ENCODE peak calls at places on chromosomes 13 and 19, in four cellular contexts. I is choroid plexus epithelial cell, O is K562, X is AG09309. N is an unnamed sample.

GRCh38 chr13:23631676-23632622 is 61.7 kb downstream of the TNFRSF19 start:
- DNase-seq in O (no peak), I (no peak), X (no peak), N (no peak)

GRCh38 chr19:46426506-46427162 is 2.1 kb downstream of the PNMA8C start:
- DNase-seq in I (peak; percentile 88), O (peak; percentile 78), X (no peak), N (no peak)

GRCh38 chr19:28332351-28332750 is 880.6 kb downstream of the UQCRFS1 start:
- DNase-seq in X (no peak), O (no peak), I (no peak), N (no peak)

GRCh38 chr19:56253737-56254136 is 18.8 kb upstream of the EDDM13 start:
- DNase-seq in O (peak; percentile 46), I (peak; percentile 82), X (peak; percentile 27), N (peak; percentile 36)

GRCh38 chr19:45897413-45897812 is 5.0 kb downstream of the MYPOP start:
- DNase-seq in I (no peak), O (no peak), X (no peak), N (no peak)

GRCh38 chr19:16381756-16382401 is 57.3 kb downstream of the KLF2 start:
- DNase-seq in X (peak; percentile 52), I (no peak), O (no peak), N (no peak)

GRCh38 chr19:39563408-39563807 is 23.4 kb upstream of the EID2 start:
- DNase-seq in I (peak; percentile 8), X (no peak), O (no peak), N (no peak)

GRCh38 chr13:49810464-49810824 is 18.0 kb upstream of the KPNA3 start:
- DNase-seq in I (no peak), O (no peak), X (no peak), N (no peak)

GRCh38 chr19:40610396-40611064 is 9.4 kb downstream of the LTBP4 start:
- DNase-seq in I (no peak), X (no peak), O (no peak), N (no peak)

GRCh38 chr19:51508059-51508733 is 6.6 kb upstream of the SIGLEC12 start:
- DNase-seq in O (peak; percentile 96), I (no peak), X (no peak), N (no peak)

GRCh38 chr19:55165952-55166529 is 372 bp downstream of the DNAAF3 start:
- DNase-seq in X (no peak), I (peak; percentile 84), O (peak; percentile 75), N (no peak)

GRCh38 chr19:10086032-10086903 is at the start of gene SHFL:
- DNase-seq in I (peak; percentile 72), O (peak; percentile 89), X (no peak), N (no peak)

GRCh38 chr13:91946498-91947070 is 548.2 kb downstream of the GPC5 start:
- DNase-seq in I (peak; percentile 62), X (no peak), O (peak; percentile 1), N (no peak)

GRCh38 chr13:46855664-46856063 is 41.2 kb downstream of the HTR2A start:
- DNase-seq in X (no peak), O (no peak), I (no peak), N (no peak)

GRCh38 chr19:688992-689391 is 6.3 kb downstream of the PRSS57 start:
- DNase-seq in I (no peak), X (no peak), O (no peak), N (no peak)

GRCh38 chr13:75175575-75175974 is 306.4 kb downstream of the TBC1D4 start:
- DNase-seq in O (no peak), X (no peak), I (peak; percentile 76), N (no peak)

GRCh38 chr13:109357751-109358150 is 428.6 kb downstream of the IRS2 start:
- DNase-seq in X (no peak), I (peak; percentile 80), O (no peak), N (no peak)

GRCh38 chr19:53808710-53809125 is 15.4 kb downstream of the NLRP12 start:
- DNase-seq in I (peak; percentile 71), O (no peak), X (no peak), N (no peak)

GRCh38 chr19:18475004-18475453 is 37.1 kb upstream of the ISYNA1 start:
- DNase-seq in O (no peak), I (no peak), X (no peak), N (no peak)

GRCh38 chr19:48608798-48609263 is 2.3 kb downstream of the SPACA4 start:
- DNase-seq in I (peak; percentile 52), O (peak; percentile 67), X (no peak), N (no peak)

GRCh38 chr19:8577247-8577646 is at the start of gene MYO1F:
- DNase-seq in O (peak; percentile 49), I (no peak), X (no peak), N (no peak)

GRCh38 chr13:109211616-109212015 is 574.8 kb downstream of the IRS2 start:
- DNase-seq in O (no peak), I (peak; percentile 21), X (no peak), N (no peak)

GRCh38 chr19:51292971-51293370 is 18.5 kb upstream of the IGLON5 start:
- DNase-seq in X (no peak), I (no peak), O (no peak), N (no peak)

GRCh38 chr13:74135306-74136088 is 1.3 kb upstream of the KLF12 start:
- DNase-seq in X (no peak), O (peak; percentile 38), I (peak; percentile 90), N (no peak)

GRCh38 chr13:113491418-113491883 is 940 bp upstream of the DCUN1D2 start:
- DNase-seq in I (peak; percentile 28), O (peak; percentile 61), X (no peak), N (no peak)

GRCh38 chr19:6020972-6021805 is 43.2 kb upstream of the RANBP3 start:
- DNase-seq in X (no peak), I (no peak), O (no peak), N (no peak)

GRCh38 chr13:110980921-110981320 is 66.1 kb upstream of the ANKRD10 start:
- DNase-seq in O (no peak), I (no peak), X (no peak), N (no peak)

GRCh38 chr13:99374994-99375805 is 68.0 kb upstream of the GPR183 start:
- DNase-seq in I (no peak), O (no peak), X (no peak), N (no peak)

GRCh38 chr19:48741222-48741999 is 1.0 kb upstream of the RASIP1 start:
- DNase-seq in I (no peak), X (no peak), O (peak; percentile 96), N (no peak)

GRCh38 chr19:21900401-21900800 is 64.4 kb upstream of the ZNF43 start:
- DNase-seq in I (no peak), O (no peak), X (no peak), N (no peak)

GRCh38 chr19:52778811-52779210 is 7.8 kb downstream of the ZNF600 start:
- DNase-seq in X (no peak), I (peak; percentile 22), O (no peak), N (no peak)

GRCh38 chr13:82879921-82880320 is 1002.4 kb downstream of the SLITRK1 start:
- DNase-seq in X (no peak), I (no peak), O (no peak), N (no peak)

GRCh38 chr13:46728777-46729176 is 68.2 kb downstream of the ESD start:
- DNase-seq in I (peak; percentile 24), X (no peak), O (peak; percentile 17), N (no peak)

GRCh38 chr19:58482372-58482771 is 6.2 kb downstream of the ZNF446 start:
- DNase-seq in I (no peak), X (no peak), O (no peak), N (no peak)

GRCh38 chr19:28176193-28176592 is 1036.8 kb downstream of the UQCRFS1 start:
- DNase-seq in O (no peak), X (no peak), I (no peak), N (no peak)

DNA sequence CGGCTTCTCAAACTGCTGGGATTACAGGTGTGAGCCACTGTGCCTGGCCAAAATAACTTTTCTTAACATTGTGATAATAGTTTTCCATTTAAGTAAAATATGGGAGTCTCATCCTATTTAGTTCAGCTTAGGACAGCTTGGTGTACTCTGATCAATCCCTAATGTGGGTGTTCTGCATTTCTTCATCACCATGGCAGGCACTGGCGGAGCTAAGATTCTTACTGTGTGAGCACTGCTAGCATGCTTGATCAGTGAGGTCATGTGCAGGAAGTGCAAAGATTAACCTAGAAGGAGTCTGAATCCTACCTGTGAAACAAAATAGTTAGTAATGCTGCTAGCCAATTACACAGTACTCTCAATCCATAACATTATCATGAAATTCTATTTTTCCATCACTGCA is 1684.2 kb upstream of the SLC10A2 start:
- DNase-seq in X (no peak), I (peak; percentile 70), O (no peak), N (no peak)
- H3K4me3 ChIP-seq in X (no peak overlapping the region), I (no peak overlapping the region), O (no peak overlapping the region), N (no peak overlapping the region)

DNA sequence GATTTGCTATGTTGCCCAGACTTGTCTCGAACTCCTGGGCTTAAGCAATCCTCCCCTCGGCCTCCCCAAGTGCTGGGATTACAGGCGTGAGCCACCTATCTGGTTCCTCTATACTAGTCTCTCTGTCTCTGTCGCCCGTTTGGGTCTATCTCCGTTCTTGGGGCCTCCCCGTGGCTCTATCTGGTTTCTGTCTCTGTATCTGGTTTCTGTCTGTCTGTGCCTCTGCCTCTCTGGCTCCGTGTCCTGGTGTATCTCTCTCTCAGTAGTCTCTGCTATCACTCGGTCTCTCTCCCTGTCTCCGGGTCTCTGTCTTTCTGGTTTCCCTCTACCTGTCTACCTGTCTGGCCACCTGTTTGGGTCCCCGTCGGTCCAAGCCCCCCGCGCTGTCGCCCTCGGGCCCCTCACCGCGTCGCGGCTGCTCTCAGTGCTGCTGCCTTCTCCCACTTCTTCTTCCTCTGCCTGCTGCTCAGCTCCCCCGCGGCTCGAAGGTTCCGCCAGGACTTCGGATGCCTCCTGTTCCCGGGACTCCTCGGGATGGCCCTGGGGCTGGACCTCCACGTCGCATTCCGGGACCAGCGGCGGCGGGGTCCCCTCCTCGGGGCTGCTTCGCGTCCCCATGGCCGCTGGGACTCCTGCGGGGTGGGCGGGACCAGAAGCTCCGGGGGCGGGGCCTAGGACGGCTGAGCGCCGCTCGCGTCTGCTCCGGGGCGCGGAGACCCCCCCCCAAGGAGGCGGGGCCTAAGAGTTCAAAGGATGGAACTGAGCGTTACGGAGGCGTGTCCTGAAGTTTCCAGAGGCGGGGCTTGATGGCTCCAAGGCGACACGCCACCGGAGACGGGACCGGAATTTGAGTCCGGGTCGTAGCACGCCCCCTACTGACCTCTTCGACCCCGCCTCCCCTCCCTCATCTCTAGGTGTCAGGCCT is 783 bp downstream of the PHLDB3 start:
- DNase-seq in I (peak; percentile 86), O (peak; percentile 99), X (peak; percentile 39), N (peak; percentile 29)
- TF ChIP-seq CTCF in I (peak; percentile 1), O (peak; percentile 26), X (no peak), N (no peak)

DNA sequence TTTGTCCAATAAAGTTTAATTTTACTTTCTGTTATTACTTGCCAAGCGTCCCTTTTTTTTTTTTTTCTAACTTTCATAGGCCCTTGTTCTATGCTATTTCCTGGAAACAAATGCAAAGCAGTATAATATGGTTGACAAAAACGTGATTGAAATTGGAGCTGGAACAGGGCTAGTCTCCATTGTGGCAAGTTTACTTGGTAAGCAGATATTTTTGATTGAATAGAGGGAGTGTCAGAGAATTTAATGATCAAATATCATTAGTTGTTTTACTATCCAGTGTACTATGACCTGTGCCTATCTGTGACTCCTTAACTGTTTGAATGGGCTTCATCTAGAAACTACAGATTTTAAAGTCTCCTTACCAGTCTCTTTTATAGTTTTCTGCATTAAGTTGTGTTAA is 46.7 kb downstream of the ERCC5 start:
- DNase-seq in X (no peak), O (no peak), I (no peak), N (no peak)
- H3K4me3 ChIP-seq in X (no peak overlapping the region), O (no peak overlapping the region), I (no peak overlapping the region), N (no peak overlapping the region)

DNA sequence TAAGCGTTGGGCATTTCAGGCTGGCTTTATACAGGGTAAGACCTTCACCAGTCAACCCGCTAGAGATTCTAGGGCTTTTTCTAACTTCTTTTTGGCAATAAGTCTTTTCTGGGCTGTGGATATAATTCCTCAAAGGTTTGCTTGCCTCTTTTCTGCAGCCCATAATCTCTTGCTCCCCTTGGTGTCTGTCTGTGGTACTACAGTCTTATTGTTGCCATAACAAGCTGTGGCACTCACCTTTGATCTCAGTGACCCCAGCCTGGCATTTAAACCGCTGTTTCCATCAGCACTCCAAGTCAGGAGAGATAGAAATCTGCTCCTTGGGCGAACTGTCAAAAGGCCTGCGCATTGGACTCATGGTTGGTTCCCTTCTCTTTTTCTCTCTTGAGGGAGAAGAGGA is 14.5 kb upstream of the MPHOSPH8 start:
- DNase-seq in I (peak; percentile 69), O (peak; percentile 28), X (no peak), N (no peak)
- TF ChIP-seq CTCF in I (peak; percentile 86), O (peak; percentile 37), X (peak; percentile 77), N (peak; percentile 54)

N was measured in AG04449.